ENCODE peak calls at places on chromosome 2, in seven cellular contexts. One of them, this sample, is unnamed. For H3K27me3, the result is how much of the 10 kb centered on the place peaks cover.

GRCh38 chr2:9979977-9980376 is 28.5 kb downstream of the GRHL1 start:
- ATAC-seq in CD4-positive, alpha-beta T cell: no peak
- ATAC-seq in upper lobe of left lung: no peak
- ATAC-seq in psoas muscle: no peak
- ATAC-seq in RWPE2: no peak
- ATAC-seq in left lung: no peak
- ATAC-seq in GM12878: no peak
- ATAC-seq in this sample: no peak

GRCh38 chr2:61218076-61218816 is 56.3 kb downstream of the C2orf74 start:
- ATAC-seq in CD4-positive, alpha-beta T cell: no peak
- ATAC-seq in upper lobe of left lung: no peak
- ATAC-seq in psoas muscle: no peak
- ATAC-seq in RWPE2: no peak
- ATAC-seq in left lung: no peak
- ATAC-seq in GM12878: no peak
- ATAC-seq in this sample: no peak

GRCh38 chr2:47805850-47806249 is 22.9 kb downstream of the MSH6 start:
- ATAC-seq in CD4-positive, alpha-beta T cell: no peak
- ATAC-seq in upper lobe of left lung: no peak
- ATAC-seq in psoas muscle: no peak
- ATAC-seq in RWPE2: no peak
- ATAC-seq in left lung: no peak
- ATAC-seq in GM12878: no peak
- ATAC-seq in this sample: no peak

GRCh38 chr2:36734304-36734703 is 37.8 kb downstream of the VIT start:
- ATAC-seq in CD4-positive, alpha-beta T cell: no peak
- ATAC-seq in upper lobe of left lung: no peak
- ATAC-seq in psoas muscle: no peak
- ATAC-seq in RWPE2: no peak
- ATAC-seq in left lung: peak
- ATAC-seq in GM12878: no peak
- ATAC-seq in this sample: no peak

GRCh38 chr2:14137643-14138042 is 494.9 kb upstream of the LRATD1 start:
- ATAC-seq in CD4-positive, alpha-beta T cell: no peak
- ATAC-seq in upper lobe of left lung: no peak
- ATAC-seq in psoas muscle: no peak
- ATAC-seq in RWPE2: peak
- ATAC-seq in left lung: no peak
- ATAC-seq in GM12878: peak
- ATAC-seq in this sample: no peak

GRCh38 chr2:161825429-161825828 is 201.2 kb downstream of the SLC4A10 start:
- ATAC-seq in CD4-positive, alpha-beta T cell: no peak
- ATAC-seq in upper lobe of left lung: no peak
- ATAC-seq in psoas muscle: no peak
- ATAC-seq in RWPE2: no peak
- ATAC-seq in left lung: peak
- ATAC-seq in GM12878: no peak
- ATAC-seq in this sample: no peak

GRCh38 chr2:177275671-177276070 is 11.1 kb upstream of the NFE2L2 start:
- ATAC-seq in CD4-positive, alpha-beta T cell: no peak
- ATAC-seq in upper lobe of left lung: no peak
- ATAC-seq in psoas muscle: no peak
- ATAC-seq in RWPE2: no peak
- ATAC-seq in left lung: peak
- ATAC-seq in GM12878: no peak
- ATAC-seq in this sample: no peak

GRCh38 chr2:226791487-226792081 is 8.0 kb downstream of the IRS1 start:
- ATAC-seq in CD4-positive, alpha-beta T cell: peak
- ATAC-seq in upper lobe of left lung: peak
- ATAC-seq in psoas muscle: peak
- ATAC-seq in RWPE2: peak
- ATAC-seq in left lung: peak
- ATAC-seq in GM12878: peak
- ATAC-seq in this sample: peak

GRCh38 chr2:132465917-132466316 is 49.3 kb downstream of the GPR39 start:
- ATAC-seq in CD4-positive, alpha-beta T cell: no peak
- ATAC-seq in upper lobe of left lung: no peak
- ATAC-seq in psoas muscle: no peak
- ATAC-seq in RWPE2: no peak
- ATAC-seq in left lung: no peak
- ATAC-seq in GM12878: no peak
- ATAC-seq in this sample: no peak

GRCh38 chr2:10237392-10238321 is 65.0 kb upstream of the HPCAL1 start:
- ATAC-seq in CD4-positive, alpha-beta T cell: no peak
- ATAC-seq in upper lobe of left lung: no peak
- ATAC-seq in psoas muscle: no peak
- ATAC-seq in RWPE2: peak
- ATAC-seq in left lung: no peak
- ATAC-seq in GM12878: no peak
- ATAC-seq in this sample: no peak

GRCh38 chr2:143225931-143226330 is 96.7 kb downstream of the ARHGAP15 start:
- ATAC-seq in CD4-positive, alpha-beta T cell: peak
- ATAC-seq in upper lobe of left lung: no peak
- ATAC-seq in psoas muscle: no peak
- ATAC-seq in RWPE2: no peak
- ATAC-seq in left lung: no peak
- ATAC-seq in GM12878: no peak
- ATAC-seq in this sample: no peak

GRCh38 chr2:172409042-172409441 is 18.3 kb upstream of the ITGA6 start:
- ATAC-seq in CD4-positive, alpha-beta T cell: no peak
- ATAC-seq in upper lobe of left lung: no peak
- ATAC-seq in psoas muscle: no peak
- ATAC-seq in RWPE2: no peak
- ATAC-seq in left lung: no peak
- ATAC-seq in GM12878: no peak
- ATAC-seq in this sample: no peak

GRCh38 chr2:10538224-10538894 is 90.2 kb upstream of the ODC1 start:
- ATAC-seq in CD4-positive, alpha-beta T cell: no peak
- ATAC-seq in upper lobe of left lung: no peak
- ATAC-seq in psoas muscle: no peak
- ATAC-seq in RWPE2: peak
- ATAC-seq in left lung: no peak
- ATAC-seq in GM12878: no peak
- ATAC-seq in this sample: no peak

GRCh38 chr2:66457545-66457944 is 22.6 kb downstream of the MEIS1 start:
- ATAC-seq in CD4-positive, alpha-beta T cell: no peak
- ATAC-seq in upper lobe of left lung: no peak
- ATAC-seq in psoas muscle: no peak
- ATAC-seq in RWPE2: no peak
- ATAC-seq in left lung: no peak
- ATAC-seq in GM12878: no peak
- ATAC-seq in this sample: no peak
- H3K27ac ChIP-seq in CD4-positive, alpha-beta T cell: no peak
- H3K27ac ChIP-seq in upper lobe of left lung: no peak
- H3K27ac ChIP-seq in psoas muscle: no peak
- H3K27ac ChIP-seq in RWPE2: no peak
- H3K27ac ChIP-seq in left lung: no peak
- H3K27ac ChIP-seq in GM12878: no peak
- H3K27ac ChIP-seq in this sample: no peak

GRCh38 chr2:98816281-98816680 is 85.3 kb upstream of the MGAT4A start:
- ATAC-seq in CD4-positive, alpha-beta T cell: no peak
- ATAC-seq in upper lobe of left lung: no peak
- ATAC-seq in psoas muscle: no peak
- ATAC-seq in RWPE2: no peak
- ATAC-seq in left lung: no peak
- ATAC-seq in GM12878: no peak
- ATAC-seq in this sample: no peak

GRCh38 chr2:98822301-98823164 is 91.6 kb upstream of the MGAT4A start:
- ATAC-seq in CD4-positive, alpha-beta T cell: peak
- ATAC-seq in upper lobe of left lung: peak
- ATAC-seq in psoas muscle: peak
- ATAC-seq in RWPE2: peak
- ATAC-seq in left lung: peak
- ATAC-seq in GM12878: no peak
- ATAC-seq in this sample: peak

GRCh38 chr2:98818164-98818563 is 87.2 kb upstream of the MGAT4A start:
- ATAC-seq in CD4-positive, alpha-beta T cell: no peak
- ATAC-seq in upper lobe of left lung: no peak
- ATAC-seq in psoas muscle: no peak
- ATAC-seq in RWPE2: no peak
- ATAC-seq in left lung: no peak
- ATAC-seq in GM12878: no peak
- ATAC-seq in this sample: no peak

GRCh38 chr2:98821629-98822135 is 90.8 kb upstream of the MGAT4A start:
- ATAC-seq in CD4-positive, alpha-beta T cell: no peak
- ATAC-seq in upper lobe of left lung: no peak
- ATAC-seq in psoas muscle: no peak
- ATAC-seq in RWPE2: no peak
- ATAC-seq in left lung: no peak
- ATAC-seq in GM12878: no peak
- ATAC-seq in this sample: no peak

DNA sequence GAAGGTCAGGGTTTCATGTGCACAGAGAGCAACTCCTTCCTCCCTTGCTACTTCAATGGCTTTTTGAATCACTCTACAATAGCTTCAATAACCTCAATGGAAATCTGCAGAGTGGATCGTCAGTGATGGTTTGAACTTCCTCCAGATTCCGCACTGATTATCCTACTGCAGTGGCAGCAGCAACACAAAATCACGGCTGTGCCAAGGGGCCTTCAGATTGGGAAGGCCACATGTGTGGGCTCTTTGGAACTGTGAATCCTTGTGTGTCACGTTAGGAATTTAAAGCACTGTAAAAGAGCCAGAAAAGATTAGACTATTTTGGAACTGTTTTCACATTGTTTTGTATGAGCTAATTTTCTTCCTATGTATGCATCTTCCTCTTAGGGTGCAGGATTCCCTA is 88.4 kb upstream of the MGAT4A start:
- ATAC-seq in CD4-positive, alpha-beta T cell: no peak
- ATAC-seq in upper lobe of left lung: no peak
- ATAC-seq in psoas muscle: no peak
- ATAC-seq in RWPE2: no peak
- ATAC-seq in left lung: no peak
- ATAC-seq in GM12878: no peak
- ATAC-seq in this sample: no peak
- H3K27me3 ChIP-seq in CD4-positive, alpha-beta T cell: under half
- H3K27me3 ChIP-seq in upper lobe of left lung: under half
- H3K27me3 ChIP-seq in psoas muscle: under half
- H3K27me3 ChIP-seq in RWPE2: under half
- H3K27me3 ChIP-seq in left lung: under half
- H3K27me3 ChIP-seq in GM12878: under half
- H3K27me3 ChIP-seq in this sample: under half

GRCh38 chr2:23500836-23501235 is 115.9 kb downstream of the KLHL29 start:
- ATAC-seq in CD4-positive, alpha-beta T cell: no peak
- ATAC-seq in upper lobe of left lung: no peak
- ATAC-seq in psoas muscle: no peak
- ATAC-seq in RWPE2: no peak
- ATAC-seq in left lung: no peak
- ATAC-seq in GM12878: no peak
- ATAC-seq in this sample: no peak

GRCh38 chr2:23497536-23497935 is 112.6 kb downstream of the KLHL29 start:
- ATAC-seq in CD4-positive, alpha-beta T cell: no peak
- ATAC-seq in upper lobe of left lung: no peak
- ATAC-seq in psoas muscle: no peak
- ATAC-seq in RWPE2: no peak
- ATAC-seq in left lung: no peak
- ATAC-seq in GM12878: no peak
- ATAC-seq in this sample: no peak

GRCh38 chr2:23498941-23499340 is 114.0 kb downstream of the KLHL29 start:
- ATAC-seq in CD4-positive, alpha-beta T cell: no peak
- ATAC-seq in upper lobe of left lung: no peak
- ATAC-seq in psoas muscle: no peak
- ATAC-seq in RWPE2: no peak
- ATAC-seq in left lung: no peak
- ATAC-seq in GM12878: no peak
- ATAC-seq in this sample: peak

GRCh38 chr2:23497063-23497462 is 112.1 kb downstream of the KLHL29 start:
- ATAC-seq in CD4-positive, alpha-beta T cell: peak
- ATAC-seq in upper lobe of left lung: no peak
- ATAC-seq in psoas muscle: no peak
- ATAC-seq in RWPE2: no peak
- ATAC-seq in left lung: peak
- ATAC-seq in GM12878: no peak
- ATAC-seq in this sample: no peak

GRCh38 chr2:23499419-23499818 is 114.4 kb downstream of the KLHL29 start:
- ATAC-seq in CD4-positive, alpha-beta T cell: no peak
- ATAC-seq in upper lobe of left lung: no peak
- ATAC-seq in psoas muscle: peak
- ATAC-seq in RWPE2: no peak
- ATAC-seq in left lung: no peak
- ATAC-seq in GM12878: no peak
- ATAC-seq in this sample: peak
- H3K27ac ChIP-seq in CD4-positive, alpha-beta T cell: no peak
- H3K27ac ChIP-seq in upper lobe of left lung: peak
- H3K27ac ChIP-seq in psoas muscle: peak
- H3K27ac ChIP-seq in RWPE2: no peak
- H3K27ac ChIP-seq in left lung: no peak
- H3K27ac ChIP-seq in GM12878: no peak
- H3K27ac ChIP-seq in this sample: peak

GRCh38 chr2:119142822-119143221 is 15.7 kb downstream of the C1QL2 start:
- ATAC-seq in CD4-positive, alpha-beta T cell: no peak
- ATAC-seq in upper lobe of left lung: no peak
- ATAC-seq in psoas muscle: no peak
- ATAC-seq in RWPE2: no peak
- ATAC-seq in left lung: peak
- ATAC-seq in GM12878: no peak
- ATAC-seq in this sample: no peak

GRCh38 chr2:119149611-119150010 is 8.9 kb downstream of the C1QL2 start:
- ATAC-seq in CD4-positive, alpha-beta T cell: no peak
- ATAC-seq in upper lobe of left lung: no peak
- ATAC-seq in psoas muscle: no peak
- ATAC-seq in RWPE2: no peak
- ATAC-seq in left lung: no peak
- ATAC-seq in GM12878: no peak
- ATAC-seq in this sample: no peak

GRCh38 chr2:119148082-119148715 is 10.4 kb downstream of the C1QL2 start:
- ATAC-seq in CD4-positive, alpha-beta T cell: no peak
- ATAC-seq in upper lobe of left lung: no peak
- ATAC-seq in psoas muscle: no peak
- ATAC-seq in RWPE2: no peak
- ATAC-seq in left lung: no peak
- ATAC-seq in GM12878: peak
- ATAC-seq in this sample: no peak

GRCh38 chr2:119144806-119145205 is 13.7 kb downstream of the C1QL2 start:
- ATAC-seq in CD4-positive, alpha-beta T cell: no peak
- ATAC-seq in upper lobe of left lung: no peak
- ATAC-seq in psoas muscle: no peak
- ATAC-seq in RWPE2: no peak
- ATAC-seq in left lung: no peak
- ATAC-seq in GM12878: no peak
- ATAC-seq in this sample: no peak
- H3K27me3 ChIP-seq in CD4-positive, alpha-beta T cell: under half
- H3K27me3 ChIP-seq in upper lobe of left lung: under half
- H3K27me3 ChIP-seq in psoas muscle: under half
- H3K27me3 ChIP-seq in RWPE2: under half
- H3K27me3 ChIP-seq in left lung: under half
- H3K27me3 ChIP-seq in GM12878: under half
- H3K27me3 ChIP-seq in this sample: half or more